ENCODE peak calls at places on chromosome 11, in six cellular contexts. One of them, this sample, is unnamed.
A peak's percentile ranks its signal among the peaks of the same experiment; 100 is the strongest.

GRCh38 chr11:26599421-26599820 is 27.4 kb upstream of the MUC15 start:
- DNase-seq in fibroblast of lung: peak; percentile 89
- DNase-seq in left lung: no peak
- DNase-seq in AG04450: no peak
- DNase-seq in IMR-90: no peak
- DNase-seq in psoas muscle: no peak
- DNase-seq in this sample: no peak

GRCh38 chr11:5275369-5276110 is 5.8 kb upstream of the HBE1 start:
- DNase-seq in fibroblast of lung: no peak
- DNase-seq in left lung: no peak
- DNase-seq in AG04450: no peak
- DNase-seq in IMR-90: no peak
- DNase-seq in psoas muscle: no peak
- DNase-seq in this sample: no peak

GRCh38 chr11:32913445-32913844 is 20.8 kb downstream of the QSER1 start:
- DNase-seq in fibroblast of lung: no peak
- DNase-seq in left lung: no peak
- DNase-seq in AG04450: no peak
- DNase-seq in IMR-90: no peak
- DNase-seq in psoas muscle: no peak
- DNase-seq in this sample: no peak

GRCh38 chr11:77188323-77188911 is 60.4 kb downstream of the MYO7A start:
- DNase-seq in fibroblast of lung: peak; percentile 80
- DNase-seq in left lung: peak; percentile 89
- DNase-seq in AG04450: peak; percentile 53
- DNase-seq in IMR-90: peak; percentile 75
- DNase-seq in psoas muscle: peak; percentile 82
- DNase-seq in this sample: peak; percentile 89

GRCh38 chr11:93652161-93652597 is 9.3 kb upstream of the CEP295 start:
- DNase-seq in fibroblast of lung: peak; percentile 63
- DNase-seq in left lung: no peak
- DNase-seq in AG04450: no peak
- DNase-seq in IMR-90: peak; percentile 44
- DNase-seq in psoas muscle: no peak
- DNase-seq in this sample: peak; percentile 44

GRCh38 chr11:111765320-111765983 is 737 bp downstream of the PPP2R1B start:
- DNase-seq in fibroblast of lung: peak; percentile 12
- DNase-seq in left lung: peak; percentile 91
- DNase-seq in AG04450: no peak
- DNase-seq in IMR-90: no peak
- DNase-seq in psoas muscle: no peak
- DNase-seq in this sample: peak; percentile 29

GRCh38 chr11:114040706-114041211 is 18.8 kb upstream of the ZBTB16 start:
- DNase-seq in fibroblast of lung: peak; percentile 85
- DNase-seq in left lung: no peak
- DNase-seq in AG04450: no peak
- DNase-seq in IMR-90: peak; percentile 31
- DNase-seq in psoas muscle: no peak
- DNase-seq in this sample: peak; percentile 95

GRCh38 chr11:110290591-110291334 is 5.7 kb downstream of the RDX start:
- DNase-seq in fibroblast of lung: no peak
- DNase-seq in left lung: no peak
- DNase-seq in AG04450: no peak
- DNase-seq in IMR-90: no peak
- DNase-seq in psoas muscle: no peak
- DNase-seq in this sample: no peak

GRCh38 chr11:122696662-122697061 is 41.1 kb downstream of the UBASH3B start:
- DNase-seq in fibroblast of lung: no peak
- DNase-seq in left lung: no peak
- DNase-seq in AG04450: no peak
- DNase-seq in IMR-90: no peak
- DNase-seq in psoas muscle: no peak
- DNase-seq in this sample: peak; percentile 34

GRCh38 chr11:39724404-39724803 is 1735.0 kb downstream of the LRRC4C start:
- DNase-seq in fibroblast of lung: no peak
- DNase-seq in left lung: no peak
- DNase-seq in AG04450: no peak
- DNase-seq in IMR-90: no peak
- DNase-seq in psoas muscle: no peak
- DNase-seq in this sample: no peak

GRCh38 chr11:83087035-83087434 is 15.3 kb upstream of the RAB30 start:
- DNase-seq in fibroblast of lung: no peak
- DNase-seq in left lung: no peak
- DNase-seq in AG04450: no peak
- DNase-seq in IMR-90: no peak
- DNase-seq in psoas muscle: no peak
- DNase-seq in this sample: peak; percentile 60

GRCh38 chr11:73204711-73205121 is 13.4 kb upstream of the P2RY2 start:
- DNase-seq in fibroblast of lung: no peak
- DNase-seq in left lung: peak; percentile 90
- DNase-seq in AG04450: no peak
- DNase-seq in IMR-90: no peak
- DNase-seq in psoas muscle: no peak
- DNase-seq in this sample: no peak

GRCh38 chr11:35626511-35626910 is 8.3 kb downstream of the FJX1 start:
- DNase-seq in fibroblast of lung: no peak
- DNase-seq in left lung: no peak
- DNase-seq in AG04450: no peak
- DNase-seq in IMR-90: no peak
- DNase-seq in psoas muscle: no peak
- DNase-seq in this sample: no peak

GRCh38 chr11:67705264-67705663 is 30.8 kb upstream of the ALDH3B2 start:
- DNase-seq in fibroblast of lung: no peak
- DNase-seq in left lung: no peak
- DNase-seq in AG04450: no peak
- DNase-seq in IMR-90: no peak
- DNase-seq in psoas muscle: no peak
- DNase-seq in this sample: no peak

GRCh38 chr11:11589385-11589890 is 32.4 kb downstream of the GALNT18 start:
- DNase-seq in fibroblast of lung: no peak
- DNase-seq in left lung: no peak
- DNase-seq in AG04450: no peak
- DNase-seq in IMR-90: no peak
- DNase-seq in psoas muscle: no peak
- DNase-seq in this sample: no peak

GRCh38 chr11:130190371-130190881 is 30.8 kb downstream of the ST14 start:
- DNase-seq in fibroblast of lung: no peak
- DNase-seq in left lung: peak; percentile 77
- DNase-seq in AG04450: no peak
- DNase-seq in IMR-90: no peak
- DNase-seq in psoas muscle: no peak
- DNase-seq in this sample: peak; percentile 56

GRCh38 chr11:70577948-70578347 is 179.6 kb downstream of the CTTN start:
- DNase-seq in fibroblast of lung: no peak
- DNase-seq in left lung: no peak
- DNase-seq in AG04450: no peak
- DNase-seq in IMR-90: no peak
- DNase-seq in psoas muscle: no peak
- DNase-seq in this sample: no peak

GRCh38 chr11:99015634-99016454 is 4.9 kb upstream of the CNTN5 start:
- DNase-seq in fibroblast of lung: peak; percentile 70
- DNase-seq in left lung: no peak
- DNase-seq in AG04450: peak; percentile 4
- DNase-seq in IMR-90: peak; percentile 51
- DNase-seq in psoas muscle: no peak
- DNase-seq in this sample: peak; percentile 25

GRCh38 chr11:122756417-122756816 is 81.9 kb upstream of the CRTAM start:
- DNase-seq in fibroblast of lung: no peak
- DNase-seq in left lung: no peak
- DNase-seq in AG04450: no peak
- DNase-seq in IMR-90: no peak
- DNase-seq in psoas muscle: peak; percentile 29
- DNase-seq in this sample: peak; percentile 48

GRCh38 chr11:6319879-6320410 is 356 bp downstream of the CAVIN3 start:
- DNase-seq in fibroblast of lung: peak; percentile 95
- DNase-seq in left lung: peak; percentile 93
- DNase-seq in AG04450: peak; percentile 82
- DNase-seq in IMR-90: peak; percentile 91
- DNase-seq in psoas muscle: peak; percentile 86
- DNase-seq in this sample: peak; percentile 59

GRCh38 chr11:35619754-35620640 is 1.7 kb downstream of the FJX1 start:
- DNase-seq in fibroblast of lung: peak; percentile 25
- DNase-seq in left lung: peak; percentile 75
- DNase-seq in AG04450: no peak
- DNase-seq in IMR-90: peak; percentile 45
- DNase-seq in psoas muscle: peak; percentile 24
- DNase-seq in this sample: no peak

GRCh38 chr11:123776160-123776559 is 21.8 kb upstream of the OR6X1 start:
- DNase-seq in fibroblast of lung: no peak
- DNase-seq in left lung: no peak
- DNase-seq in AG04450: no peak
- DNase-seq in IMR-90: no peak
- DNase-seq in psoas muscle: no peak
- DNase-seq in this sample: no peak

GRCh38 chr11:74018331-74019005 is 9.6 kb upstream of the UCP3 start:
- DNase-seq in fibroblast of lung: peak; percentile 97
- DNase-seq in left lung: peak; percentile 91
- DNase-seq in AG04450: peak; percentile 59
- DNase-seq in IMR-90: peak; percentile 87
- DNase-seq in psoas muscle: peak; percentile 95
- DNase-seq in this sample: peak; percentile 97

GRCh38 chr11:57499983-57500461 is 15.5 kb downstream of the SLC43A1 start:
- DNase-seq in fibroblast of lung: no peak
- DNase-seq in left lung: no peak
- DNase-seq in AG04450: no peak
- DNase-seq in IMR-90: no peak
- DNase-seq in psoas muscle: no peak
- DNase-seq in this sample: no peak

GRCh38 chr11:40306938-40307548 is 1152.4 kb downstream of the LRRC4C start:
- DNase-seq in fibroblast of lung: peak; percentile 67
- DNase-seq in left lung: no peak
- DNase-seq in AG04450: no peak
- DNase-seq in IMR-90: peak; percentile 63
- DNase-seq in psoas muscle: no peak
- DNase-seq in this sample: peak; percentile 3

GRCh38 chr11:72122607-72123006 is 10.1 kb upstream of the ANAPC15 start:
- DNase-seq in fibroblast of lung: no peak
- DNase-seq in left lung: no peak
- DNase-seq in AG04450: no peak
- DNase-seq in IMR-90: no peak
- DNase-seq in psoas muscle: no peak
- DNase-seq in this sample: no peak

GRCh38 chr11:5289696-5290095 is 12.1 kb downstream of the OR51B4 start:
- DNase-seq in fibroblast of lung: no peak
- DNase-seq in left lung: no peak
- DNase-seq in AG04450: no peak
- DNase-seq in IMR-90: peak; percentile 62
- DNase-seq in psoas muscle: no peak
- DNase-seq in this sample: no peak

GRCh38 chr11:43072911-43073310 is 238.9 kb upstream of the API5 start:
- DNase-seq in fibroblast of lung: no peak
- DNase-seq in left lung: no peak
- DNase-seq in AG04450: no peak
- DNase-seq in IMR-90: no peak
- DNase-seq in psoas muscle: no peak
- DNase-seq in this sample: no peak
- H3K9me3 ChIP-seq in fibroblast of lung: no peaks in the 10 kb centered on the region
- H3K9me3 ChIP-seq in left lung: peaks cover 6% of the 10 kb centered on the region
- H3K9me3 ChIP-seq in AG04450: peaks cover 13% of the 10 kb centered on the region
- H3K9me3 ChIP-seq in IMR-90: peaks cover 3% of the 10 kb centered on the region
- H3K9me3 ChIP-seq in psoas muscle: no peaks in the 10 kb centered on the region
- H3K9me3 ChIP-seq in this sample: no peaks in the 10 kb centered on the region

GRCh38 chr11:117687776-117688175 is 109.2 kb downstream of the DSCAML1 start:
- DNase-seq in fibroblast of lung: no peak
- DNase-seq in left lung: no peak
- DNase-seq in AG04450: no peak
- DNase-seq in IMR-90: no peak
- DNase-seq in psoas muscle: no peak
- DNase-seq in this sample: no peak

GRCh38 chr11:117686711-117687110 is 110.3 kb downstream of the DSCAML1 start:
- DNase-seq in fibroblast of lung: no peak
- DNase-seq in left lung: no peak
- DNase-seq in AG04450: no peak
- DNase-seq in IMR-90: no peak
- DNase-seq in psoas muscle: no peak
- DNase-seq in this sample: peak; percentile 83

GRCh38 chr11:117685566-117685965 is 111.5 kb downstream of the DSCAML1 start:
- DNase-seq in fibroblast of lung: no peak
- DNase-seq in left lung: no peak
- DNase-seq in AG04450: no peak
- DNase-seq in IMR-90: no peak
- DNase-seq in psoas muscle: no peak
- DNase-seq in this sample: peak; percentile 64

GRCh38 chr11:117684111-117684510 is 112.9 kb downstream of the DSCAML1 start:
- DNase-seq in fibroblast of lung: no peak
- DNase-seq in left lung: no peak
- DNase-seq in AG04450: no peak
- DNase-seq in IMR-90: no peak
- DNase-seq in psoas muscle: no peak
- DNase-seq in this sample: no peak

GRCh38 chr11:117684731-117685130 is 112.3 kb downstream of the DSCAML1 start:
- DNase-seq in fibroblast of lung: no peak
- DNase-seq in left lung: no peak
- DNase-seq in AG04450: no peak
- DNase-seq in IMR-90: no peak
- DNase-seq in psoas muscle: no peak
- DNase-seq in this sample: peak; percentile 91
- H3K27me3 ChIP-seq in fibroblast of lung: no peaks in the 10 kb centered on the region
- H3K27me3 ChIP-seq in left lung: no peaks in the 10 kb centered on the region
- H3K27me3 ChIP-seq in AG04450: peaks cover 1% of the 10 kb centered on the region
- H3K27me3 ChIP-seq in IMR-90: peaks cover 6% of the 10 kb centered on the region
- H3K27me3 ChIP-seq in psoas muscle: peaks cover 9% of the 10 kb centered on the region
- H3K27me3 ChIP-seq in this sample: no peaks in the 10 kb centered on the region

DNA sequence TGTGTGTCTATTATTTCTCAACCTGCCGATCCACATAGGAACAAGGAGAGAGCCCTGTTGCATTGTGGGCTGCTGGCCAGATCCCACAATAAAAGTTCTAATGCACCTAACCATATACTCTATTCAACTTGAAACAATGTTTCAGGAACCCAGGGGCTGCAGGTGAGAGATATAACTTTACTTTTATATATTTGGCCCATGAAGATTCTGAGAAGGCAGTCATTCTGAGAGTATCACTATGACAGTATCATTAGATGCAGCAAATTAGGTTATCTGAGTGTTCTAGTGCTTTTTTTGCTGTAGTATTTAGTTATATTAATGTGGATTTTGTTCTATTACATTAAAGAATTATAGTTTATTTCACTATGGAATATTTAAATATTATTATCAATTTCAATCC is 655.1 kb upstream of the ARHGAP42 start:
- DNase-seq in fibroblast of lung: no peak
- DNase-seq in left lung: no peak
- DNase-seq in AG04450: no peak
- DNase-seq in IMR-90: no peak
- DNase-seq in psoas muscle: no peak
- DNase-seq in this sample: no peak
- H3K9me3 ChIP-seq in fibroblast of lung: no peaks in the 10 kb centered on the region
- H3K9me3 ChIP-seq in left lung: peaks cover 27% of the 10 kb centered on the region
- H3K9me3 ChIP-seq in AG04450: peaks cover 4% of the 10 kb centered on the region
- H3K9me3 ChIP-seq in IMR-90: no peaks in the 10 kb centered on the region
- H3K9me3 ChIP-seq in psoas muscle: no peaks in the 10 kb centered on the region
- H3K9me3 ChIP-seq in this sample: no peaks in the 10 kb centered on the region

GRCh38 chr11:14974021-14974698 is 2.0 kb upstream of the CALCA start:
- DNase-seq in fibroblast of lung: no peak
- DNase-seq in left lung: peak; percentile 64
- DNase-seq in AG04450: no peak
- DNase-seq in IMR-90: no peak
- DNase-seq in psoas muscle: no peak
- DNase-seq in this sample: no peak
- H3K27me3 ChIP-seq in fibroblast of lung: peaks cover 44% of the 10 kb centered on the region
- H3K27me3 ChIP-seq in left lung: peaks cover 68% of the 10 kb centered on the region
- H3K27me3 ChIP-seq in AG04450: peaks cover 63% of the 10 kb centered on the region
- H3K27me3 ChIP-seq in IMR-90: peaks cover 68% of the 10 kb centered on the region
- H3K27me3 ChIP-seq in psoas muscle: peaks cover 71% of the 10 kb centered on the region
- H3K27me3 ChIP-seq in this sample: peaks cover 16% of the 10 kb centered on the region

This sample was measured in small intestine.